ENCODE peak calls at places on chromosomes 7 and 10, in eight cellular contexts. G, R, N, J, B, A, D and L are unnamed samples.

GRCh38 chr10:95792211-95792780 is 36.3 kb downstream of the ENTPD1 start:
- DNase-seq in G (no peak), R (no peak), N (no peak), J (no peak), B (no peak), A (no peak), D (no peak), L (peak; percentile 38)

GRCh38 chr10:5776881-5777197 is 36.4 kb downstream of the GDI2 start:
- DNase-seq in G (no peak), R (no peak), N (peak; percentile 59), J (no peak), B (no peak), A (peak; percentile 59), D (no peak), L (no peak)

GRCh38 chr7:105195891-105196290 is 181.9 kb downstream of the KMT2E start:
- DNase-seq in G (no peak), R (no peak), N (no peak), J (no peak), B (no peak), A (no peak), D (no peak), L (no peak)

GRCh38 chr10:70528726-70529362 is 50.3 kb downstream of the PALD1 start:
- DNase-seq in G (no peak), R (no peak), N (peak; percentile 57), J (no peak), B (no peak), A (peak; percentile 58), D (no peak), L (peak; percentile 43)

GRCh38 chr7:17772581-17773288 is 167.6 kb downstream of the SNX13 start:
- DNase-seq in G (no peak), R (no peak), N (no peak), J (no peak), B (no peak), A (peak; percentile 15), D (no peak), L (no peak)

GRCh38 chr7:84722086-84722485 is 464.8 kb downstream of the SEMA3D start:
- DNase-seq in G (no peak), R (no peak), N (no peak), J (no peak), B (no peak), A (no peak), D (no peak), L (no peak)

GRCh38 chr7:27151945-27152815 is at the start of gene HOXA3:
- DNase-seq in G (peak; percentile 56), R (no peak), N (peak; percentile 69), J (no peak), B (peak; percentile 84), A (peak; percentile 69), D (no peak), L (peak; percentile 27)

GRCh38 chr10:7260412-7260900 is 150.4 kb downstream of the SFMBT2 start:
- DNase-seq in G (no peak), R (no peak), N (peak; percentile 52), J (peak; percentile 38), B (peak; percentile 44), A (peak; percentile 85), D (peak; percentile 30), L (peak; percentile 27)

GRCh38 chr7:66054063-66054462 is 21.6 kb upstream of the ASL start:
- DNase-seq in G (no peak), R (no peak), N (no peak), J (no peak), B (no peak), A (peak; percentile 64), D (no peak), L (no peak)

GRCh38 chr7:22934473-22935065 is 79.4 kb downstream of the HYCC1 start:
- DNase-seq in G (no peak), R (no peak), N (no peak), J (no peak), B (no peak), A (peak; percentile 62), D (no peak), L (peak; percentile 30)

GRCh38 chr10:1608408-1609037 is 128.8 kb downstream of the ADARB2 start:
- DNase-seq in G (no peak), R (no peak), N (no peak), J (no peak), B (no peak), A (no peak), D (no peak), L (no peak)

GRCh38 chr10:69241575-69241974 is 21.4 kb downstream of the HKDC1 start:
- DNase-seq in G (no peak), R (no peak), N (no peak), J (no peak), B (no peak), A (peak; percentile 85), D (no peak), L (no peak)

GRCh38 chr10:71966046-71967004 is 2.1 kb downstream of the CHST3 start:
- DNase-seq in G (no peak), R (no peak), N (peak; percentile 38), J (no peak), B (no peak), A (peak; percentile 86), D (no peak), L (no peak)